ENCODE peak calls at places on chromosome 1, in nine cellular contexts. Y is AG09309, Z is progenitor cell of endocrine pancreas, P is GM20000, I is omental fat pad, C is spleen, J is fibroblast of lung, X is mesothelial cell of epicardium, D is lower lobe of right lung. H is an unnamed sample.

GRCh38 chr1:1777950-1778826 is at the start of gene NADK:
- DNase-seq in Y (no peak), Z (peak), P (peak), I (no peak), C (peak), J (peak), X (peak), D (peak), H (peak)

GRCh38 chr1:227939791-227940771 is 7.7 kb downstream of the WNT9A start:
- DNase-seq in Y (no peak), Z (no peak), P (no peak), I (peak), C (peak), J (no peak), X (peak), D (peak), H (no peak)

GRCh38 chr1:10257851-10258250 is 47.5 kb downstream of the KIF1B start:
- DNase-seq in Y (no peak), Z (no peak), P (no peak), I (no peak), C (no peak), J (peak), X (no peak), D (no peak), H (no peak)

GRCh38 chr1:24091971-24092482 is 19.9 kb downstream of the MYOM3 start:
- DNase-seq in Y (no peak), Z (no peak), P (no peak), I (no peak), C (no peak), J (no peak), X (no peak), D (peak), H (no peak)

GRCh38 chr1:206035027-206035426 is 11.3 kb upstream of the CTSE start:
- DNase-seq in Y (no peak), Z (no peak), P (no peak), I (no peak), C (no peak), J (no peak), X (peak), D (no peak), H (no peak)

GRCh38 chr1:33363470-33363861 is 42.6 kb upstream of the A3GALT2 start:
- DNase-seq in Y (no peak), Z (no peak), P (no peak), I (no peak), C (no peak), J (no peak), X (no peak), D (no peak), H (no peak)

GRCh38 chr1:18012686-18013085 is 94.9 kb upstream of the IGSF21 start:
- DNase-seq in Y (no peak), Z (no peak), P (no peak), I (no peak), C (no peak), J (no peak), X (no peak), D (no peak), H (no peak)

GRCh38 chr1:29655145-29655544 is 418.8 kb downstream of the PTPRU start:
- DNase-seq in Y (no peak), Z (no peak), P (no peak), I (no peak), C (no peak), J (no peak), X (peak), D (no peak), H (no peak)

GRCh38 chr1:27973771-27974452 is 14.1 kb downstream of the XKR8 start:
- DNase-seq in Y (no peak), Z (no peak), P (no peak), I (no peak), C (no peak), J (no peak), X (no peak), D (no peak), H (no peak)

GRCh38 chr1:52365091-52365745 is 787 bp downstream of the CC2D1B start:
- DNase-seq in Y (peak), Z (no peak), P (no peak), I (peak), C (peak), J (peak), X (no peak), D (peak), H (no peak)

GRCh38 chr1:52366517-52366827 is 467 bp upstream of the CC2D1B start:
- DNase-seq in Y (no peak), Z (no peak), P (no peak), I (no peak), C (no peak), J (no peak), X (no peak), D (no peak), H (no peak)

GRCh38 chr1:52365746-52366516 is at the start of gene CC2D1B:
- DNase-seq in Y (peak), Z (peak), P (peak), I (peak), C (peak), J (peak), X (peak), D (peak), H (peak)

GRCh38 chr1:52367272-52367671 is 1.3 kb upstream of the CC2D1B start:
- DNase-seq in Y (no peak), Z (no peak), P (no peak), I (no peak), C (no peak), J (no peak), X (no peak), D (no peak), H (no peak)

GRCh38 chr1:52364235-52364839 is 1.7 kb downstream of the CC2D1B start:
- DNase-seq in Y (no peak), Z (no peak), P (no peak), I (no peak), C (no peak), J (no peak), X (no peak), D (no peak), H (no peak)
- TF ChIP-seq CTCF in Y (no peak), Z (no peak), P (no peak), I (no peak), C (no peak), J (no peak), X (no peak), D (no peak), H (no peak)

DNA sequence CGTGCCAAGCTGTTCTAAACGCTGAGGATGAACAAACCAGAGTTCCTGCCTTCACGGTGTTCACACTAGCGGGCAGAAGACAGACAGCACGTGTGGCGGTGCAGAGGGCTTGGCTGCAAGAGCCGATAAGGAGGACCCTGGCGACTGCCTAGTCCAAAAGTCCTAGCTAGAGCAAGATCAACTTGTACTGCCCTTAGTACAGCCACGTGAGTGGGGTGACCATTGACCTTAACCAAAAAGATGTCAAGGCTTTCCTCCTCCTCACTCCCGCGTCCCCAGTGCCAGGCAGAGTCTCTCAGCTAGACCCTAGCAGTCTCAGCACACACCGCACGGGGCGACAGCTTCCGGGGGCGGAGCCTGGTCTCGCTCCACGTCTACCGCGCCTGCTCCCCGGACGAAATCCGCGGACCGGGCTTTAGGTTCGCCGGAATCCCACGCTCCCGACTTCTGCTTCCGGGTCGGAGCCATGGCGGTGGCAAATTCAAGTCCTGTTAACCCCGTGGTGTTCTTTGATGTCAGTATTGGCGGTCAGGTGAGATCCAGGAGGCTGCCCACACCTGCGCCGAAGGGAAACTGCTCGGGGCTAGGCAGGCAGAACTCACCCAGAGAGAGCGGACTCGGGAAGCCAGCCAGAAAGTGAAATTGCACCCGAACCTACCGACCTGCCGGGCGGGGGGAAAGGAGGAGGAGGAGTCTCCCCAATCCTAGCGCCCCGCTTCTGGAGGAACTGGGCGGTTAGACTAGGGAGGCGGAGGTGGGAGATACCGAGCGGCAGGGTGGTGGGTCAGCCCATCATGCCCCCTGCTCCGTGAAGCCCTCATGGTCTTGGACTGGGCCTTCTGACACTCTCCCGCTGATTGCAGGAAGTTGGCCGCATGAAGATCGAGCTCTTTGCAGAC is at the start of gene PPIH:
- DNase-seq in Y (peak), Z (peak), P (peak), I (peak), C (peak), J (peak), X (peak), D (peak), H (peak)
- TF ChIP-seq CTCF in Y (no peak), Z (peak), P (no peak), I (no peak), C (peak), J (no peak), X (no peak), D (peak), H (no peak)

GRCh38 chr1:182863940-182864339 is 24.8 kb downstream of the DHX9 start:
- DNase-seq in Y (no peak), Z (no peak), P (no peak), I (no peak), C (no peak), J (no peak), X (no peak), D (no peak), H (no peak)
- TF ChIP-seq CTCF in Y (no peak), Z (no peak), P (no peak), I (no peak), C (no peak), J (no peak), X (no peak), D (no peak), H (no peak)

GRCh38 chr1:156480015-156480368 is 20.6 kb downstream of the MEF2D start:
- DNase-seq in Y (no peak), Z (no peak), P (no peak), I (no peak), C (no peak), J (no peak), X (no peak), D (no peak), H (no peak)

GRCh38 chr1:156481527-156481926 is 19.0 kb downstream of the MEF2D start:
- DNase-seq in Y (no peak), Z (no peak), P (peak), I (no peak), C (no peak), J (no peak), X (no peak), D (no peak), H (peak)

GRCh38 chr1:156482276-156482675 is 18.3 kb downstream of the MEF2D start:
- DNase-seq in Y (no peak), Z (no peak), P (no peak), I (no peak), C (no peak), J (no peak), X (no peak), D (no peak), H (no peak)

GRCh38 chr1:156479093-156480014 is 21.2 kb downstream of the MEF2D start:
- DNase-seq in Y (no peak), Z (no peak), P (no peak), I (no peak), C (no peak), J (no peak), X (no peak), D (no peak), H (no peak)

GRCh38 chr1:156480411-156481192 is 20.0 kb downstream of the MEF2D start:
- DNase-seq in Y (no peak), Z (no peak), P (peak), I (no peak), C (peak), J (no peak), X (peak), D (peak), H (peak)
- TF ChIP-seq CTCF in Y (peak), Z (peak), P (peak), I (no peak), C (peak), J (peak), X (peak), D (peak), H (peak)

GRCh38 chr1:226687476-226687875 is 51.6 kb downstream of the ITPKB start:
- DNase-seq in Y (no peak), Z (no peak), P (no peak), I (no peak), C (peak), J (no peak), X (no peak), D (no peak), H (no peak)
- TF ChIP-seq CTCF in Y (no peak), Z (no peak), P (no peak), I (no peak), C (peak), J (no peak), X (no peak), D (peak), H (no peak)

DNA sequence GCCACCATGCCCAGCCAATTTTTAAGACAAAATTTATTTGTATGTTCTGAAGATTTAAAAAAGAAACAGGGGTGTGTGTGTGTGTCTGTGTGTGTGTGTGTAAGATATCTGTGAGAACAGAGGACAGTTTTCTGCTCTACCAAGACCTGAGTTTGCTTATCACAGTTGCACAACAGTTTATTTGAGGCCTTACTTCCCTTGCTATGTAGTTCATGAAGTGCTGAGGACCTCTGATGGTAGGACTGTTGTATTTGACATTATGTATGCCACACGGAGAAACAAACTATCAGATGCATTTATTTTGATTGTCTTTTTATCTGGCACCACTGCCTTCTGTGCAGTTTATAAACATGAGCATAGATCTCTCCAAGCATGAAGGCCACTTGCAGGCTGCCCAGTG is 355.2 kb downstream of the PBX1 start:
- DNase-seq in Y (peak), Z (no peak), P (no peak), I (no peak), C (no peak), J (peak), X (no peak), D (no peak), H (no peak)
- TF ChIP-seq CTCF in Y (peak), Z (peak), P (no peak), I (no peak), C (no peak), J (peak), X (no peak), D (peak), H (no peak)

DNA sequence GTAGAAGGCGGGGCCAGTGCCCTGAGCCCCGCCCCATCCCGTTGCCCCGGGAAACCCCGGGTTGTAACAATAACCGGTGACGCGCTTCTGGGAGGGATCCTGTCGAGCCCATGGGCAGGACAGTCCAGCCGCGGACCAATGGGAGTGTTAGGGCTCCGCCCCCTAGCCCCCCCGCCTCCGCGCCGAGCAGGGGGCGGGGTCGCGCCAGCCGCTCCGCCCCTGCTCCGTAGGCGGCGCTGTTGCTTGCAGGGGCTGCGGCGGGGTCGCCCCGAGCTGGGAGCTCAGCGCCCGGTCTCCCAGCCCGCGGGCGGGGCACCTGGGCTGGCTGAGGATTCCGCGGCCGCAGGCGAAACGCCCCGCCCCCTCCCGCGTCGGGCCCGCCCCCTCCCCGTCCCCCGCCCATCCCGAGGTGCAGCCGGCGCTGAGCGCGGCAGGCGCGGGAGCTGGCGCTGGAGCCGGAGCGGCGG is at the start of gene FOXO6:
- DNase-seq in Y (peak), Z (peak), P (peak), I (peak), C (peak), J (peak), X (peak), D (peak), H (peak)
- TF ChIP-seq CTCF in Y (peak), Z (peak), P (peak), I (no peak), C (peak), J (peak), X (peak), D (peak), H (peak)

GRCh38 chr1:65527211-65527610 is 106.7 kb downstream of the LEPR start:
- DNase-seq in Y (peak), Z (no peak), P (no peak), I (no peak), C (no peak), J (peak), X (no peak), D (no peak), H (no peak)

GRCh38 chr1:65525297-65526048 is 105.0 kb downstream of the LEPR start:
- DNase-seq in Y (no peak), Z (peak), P (peak), I (no peak), C (peak), J (no peak), X (peak), D (peak), H (peak)

GRCh38 chr1:65527672-65528071 is 107.2 kb downstream of the LEPR start:
- DNase-seq in Y (no peak), Z (no peak), P (no peak), I (no peak), C (no peak), J (no peak), X (no peak), D (no peak), H (no peak)

GRCh38 chr1:65526049-65526556 is 105.6 kb downstream of the LEPR start:
- DNase-seq in Y (no peak), Z (no peak), P (no peak), I (no peak), C (no peak), J (no peak), X (no peak), D (no peak), H (no peak)

DNA sequence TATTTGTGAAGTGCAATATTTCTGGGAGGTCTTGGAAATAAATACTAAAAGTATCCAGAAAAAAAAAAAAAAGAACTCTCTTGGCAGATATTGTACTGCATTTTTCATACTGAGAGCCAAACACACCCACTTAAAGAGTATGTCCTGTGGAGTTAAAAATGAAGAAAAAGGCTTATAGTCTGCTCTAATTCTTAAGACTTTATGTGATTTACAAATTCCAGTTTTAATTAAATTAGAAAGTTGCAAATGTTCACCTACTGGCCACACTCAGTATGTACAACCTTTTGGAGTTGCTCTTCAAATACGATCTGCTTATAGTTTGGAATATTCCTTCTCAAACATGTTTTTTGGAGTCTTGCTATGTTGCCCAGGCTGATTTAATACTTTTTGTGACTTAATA is 107.6 kb downstream of the LEPR start:
- DNase-seq in Y (no peak), Z (no peak), P (no peak), I (no peak), C (no peak), J (no peak), X (no peak), D (no peak), H (no peak)
- TF ChIP-seq CTCF in Y (peak), Z (peak), P (no peak), I (no peak), C (no peak), J (no peak), X (peak), D (peak), H (no peak)

DNA sequence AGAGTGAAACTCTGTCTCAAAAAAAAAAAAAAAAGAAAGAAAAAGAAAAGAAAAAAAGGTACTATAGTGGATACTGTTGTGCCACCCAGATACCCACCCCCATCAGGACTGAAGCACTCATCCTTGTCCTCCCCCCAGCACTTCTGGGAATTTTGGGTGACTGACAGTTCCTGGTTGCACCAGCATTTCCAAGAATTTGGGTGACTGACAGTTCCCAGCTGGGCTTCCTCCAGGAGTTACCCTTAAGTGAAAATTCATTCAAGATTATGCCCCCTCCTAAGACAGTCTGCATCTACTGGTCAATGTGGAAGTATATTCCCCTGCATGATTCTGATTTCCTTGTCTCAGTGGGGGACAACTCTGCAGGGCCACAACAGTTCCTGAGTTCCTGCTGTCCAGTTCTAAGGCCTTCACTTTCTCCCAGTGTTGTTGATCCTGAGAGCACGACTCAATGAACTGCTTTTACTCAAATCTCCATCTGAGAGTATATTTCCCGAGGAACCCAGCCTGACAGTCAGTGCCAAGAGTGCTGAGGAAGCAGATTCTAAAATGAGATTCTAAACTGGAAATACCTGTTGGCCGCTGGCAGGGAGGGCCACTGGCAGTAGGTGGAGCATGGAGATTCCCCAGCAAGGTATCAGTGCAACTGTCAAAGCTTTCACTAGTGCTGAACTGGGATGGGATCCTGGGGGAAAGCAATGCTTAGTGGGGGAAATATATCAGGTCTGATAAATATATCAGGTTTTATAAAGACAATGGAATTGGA is 18.5 kb downstream of the RIIAD1 start:
- DNase-seq in Y (no peak), Z (no peak), P (no peak), I (no peak), C (no peak), J (no peak), X (no peak), D (no peak), H (no peak)
- TF ChIP-seq CTCF in Y (no peak), Z (no peak), P (no peak), I (no peak), C (no peak), J (no peak), X (no peak), D (no peak), H (no peak)

DNA sequence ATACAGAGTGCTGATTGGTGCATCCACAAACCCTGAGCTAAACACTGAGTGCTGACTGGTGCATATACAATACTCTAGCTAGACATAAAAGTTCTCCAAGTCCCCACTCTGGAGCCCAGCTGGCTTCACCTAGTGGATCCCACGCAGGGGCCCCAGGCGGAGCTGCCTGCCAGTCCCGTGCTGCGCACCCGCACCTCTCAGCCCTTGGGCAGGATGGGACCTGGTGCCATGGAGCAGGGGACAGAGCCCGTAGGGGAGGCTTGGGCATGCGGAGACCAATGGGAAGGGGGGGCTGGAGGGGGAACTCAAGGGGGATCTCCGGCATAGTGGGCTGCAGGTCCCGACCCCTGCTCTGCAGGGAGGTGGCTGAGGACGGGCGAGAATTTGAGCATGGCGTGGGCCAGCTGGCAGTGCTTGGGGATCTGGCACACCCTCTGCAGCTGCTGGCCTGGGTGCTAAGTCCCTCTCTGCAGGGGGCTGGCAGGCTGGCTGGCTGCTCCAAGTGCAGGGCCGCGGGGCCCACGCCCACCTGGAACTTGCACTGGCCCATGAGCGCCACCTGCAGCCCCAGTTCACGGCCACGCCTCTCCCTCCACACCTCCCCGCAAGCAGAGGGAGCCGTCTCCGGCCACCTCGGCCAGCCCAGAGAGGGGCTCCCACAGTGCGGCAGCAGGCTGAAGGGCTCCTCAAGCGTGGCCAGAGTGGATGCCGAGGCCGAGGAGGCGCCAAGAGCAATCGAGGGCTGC is 104.9 kb downstream of the NTMT2 start:
- DNase-seq in Y (no peak), Z (no peak), P (no peak), I (no peak), C (no peak), J (no peak), X (no peak), D (no peak), H (no peak)
- TF ChIP-seq CTCF in Y (no peak), Z (no peak), P (no peak), I (no peak), C (no peak), J (no peak), X (no peak), D (no peak), H (no peak)